ENCODE peak calls at places on chromosomes 16 and 17, in six cellular contexts. One of them, this sample, is unnamed.

GRCh38 chr17:69763503-69763902 is 311.5 kb upstream of the KCNJ16 start:
- DNase-seq in PC-3: peak; percentile 61
- DNase-seq in fibroblast of lung: peak; percentile 41
- DNase-seq in endothelial cell of umbilical vein: peak; percentile 34
- DNase-seq in MM.1S: no peak
- DNase-seq in neural progenitor cell: no peak
- DNase-seq in this sample: no peak

GRCh38 chr17:9991796-9992195 is 86.7 kb upstream of the RCVRN start:
- DNase-seq in endothelial cell of umbilical vein: no peak
- DNase-seq in PC-3: no peak
- DNase-seq in fibroblast of lung: no peak
- DNase-seq in MM.1S: no peak
- DNase-seq in neural progenitor cell: no peak
- DNase-seq in this sample: no peak

GRCh38 chr17:13031718-13032350 is 14.0 kb upstream of the ELAC2 start:
- DNase-seq in MM.1S: peak; percentile 49
- DNase-seq in neural progenitor cell: peak; percentile 66
- DNase-seq in fibroblast of lung: peak; percentile 59
- DNase-seq in PC-3: peak; percentile 70
- DNase-seq in endothelial cell of umbilical vein: peak; percentile 18
- DNase-seq in this sample: peak; percentile 79

GRCh38 chr16:49698416-49698815 is 157.5 kb downstream of the ZNF423 start:
- DNase-seq in endothelial cell of umbilical vein: peak; percentile 54
- DNase-seq in fibroblast of lung: peak; percentile 19
- DNase-seq in PC-3: no peak
- DNase-seq in neural progenitor cell: peak; percentile 41
- DNase-seq in MM.1S: no peak
- DNase-seq in this sample: peak; percentile 64

GRCh38 chr16:86718118-86718517 is 139.8 kb downstream of the FOXL1 start:
- DNase-seq in PC-3: peak; percentile 44
- DNase-seq in endothelial cell of umbilical vein: peak; percentile 23
- DNase-seq in neural progenitor cell: no peak
- DNase-seq in fibroblast of lung: peak; percentile 13
- DNase-seq in MM.1S: no peak
- DNase-seq in this sample: no peak

GRCh38 chr17:48549909-48550308 is 5.0 kb upstream of the HOXB2 start:
- DNase-seq in neural progenitor cell: no peak
- DNase-seq in PC-3: no peak
- DNase-seq in MM.1S: no peak
- DNase-seq in endothelial cell of umbilical vein: no peak
- DNase-seq in fibroblast of lung: peak; percentile 78
- DNase-seq in this sample: no peak

GRCh38 chr16:68076560-68076959 is 8.6 kb upstream of the NFATC3 start:
- DNase-seq in PC-3: no peak
- DNase-seq in MM.1S: no peak
- DNase-seq in neural progenitor cell: no peak
- DNase-seq in fibroblast of lung: no peak
- DNase-seq in endothelial cell of umbilical vein: no peak
- DNase-seq in this sample: no peak

GRCh38 chr16:49283376-49284049 is 1.9 kb upstream of the CBLN1 start:
- DNase-seq in MM.1S: no peak
- DNase-seq in PC-3: no peak
- DNase-seq in endothelial cell of umbilical vein: no peak
- DNase-seq in fibroblast of lung: no peak
- DNase-seq in neural progenitor cell: peak; percentile 29
- DNase-seq in this sample: no peak

GRCh38 chr17:81139428-81139827 is 25.9 kb upstream of the PVALEF start:
- DNase-seq in endothelial cell of umbilical vein: no peak
- DNase-seq in neural progenitor cell: no peak
- DNase-seq in PC-3: no peak
- DNase-seq in fibroblast of lung: no peak
- DNase-seq in MM.1S: no peak
- DNase-seq in this sample: no peak

GRCh38 chr17:1593630-1593931 is 31.0 kb upstream of the PITPNA start:
- DNase-seq in PC-3: no peak
- DNase-seq in neural progenitor cell: no peak
- DNase-seq in endothelial cell of umbilical vein: no peak
- DNase-seq in fibroblast of lung: no peak
- DNase-seq in MM.1S: no peak
- DNase-seq in this sample: no peak

GRCh38 chr16:57562669-57563486 is 20.4 kb downstream of the ADGRG5 start:
- DNase-seq in PC-3: no peak
- DNase-seq in MM.1S: no peak
- DNase-seq in fibroblast of lung: no peak
- DNase-seq in endothelial cell of umbilical vein: no peak
- DNase-seq in neural progenitor cell: no peak
- DNase-seq in this sample: no peak

GRCh38 chr16:53925011-53925410 is 221.1 kb downstream of the FTO start:
- DNase-seq in fibroblast of lung: no peak
- DNase-seq in endothelial cell of umbilical vein: no peak
- DNase-seq in MM.1S: no peak
- DNase-seq in neural progenitor cell: no peak
- DNase-seq in PC-3: no peak
- DNase-seq in this sample: no peak

GRCh38 chr16:11047939-11048500 is 103.7 kb downstream of the CLEC16A start:
- DNase-seq in MM.1S: no peak
- DNase-seq in neural progenitor cell: no peak
- DNase-seq in PC-3: no peak
- DNase-seq in endothelial cell of umbilical vein: no peak
- DNase-seq in fibroblast of lung: no peak
- DNase-seq in this sample: no peak

GRCh38 chr16:83215417-83216001 is 588.7 kb downstream of the CDH13 start:
- DNase-seq in endothelial cell of umbilical vein: peak; percentile 48
- DNase-seq in fibroblast of lung: peak; percentile 58
- DNase-seq in neural progenitor cell: peak; percentile 76
- DNase-seq in PC-3: peak; percentile 62
- DNase-seq in MM.1S: peak; percentile 11
- DNase-seq in this sample: peak; percentile 92

GRCh38 chr16:67902831-67903230 is 9.8 kb downstream of the PSKH1 start:
- DNase-seq in fibroblast of lung: no peak
- DNase-seq in PC-3: no peak
- DNase-seq in endothelial cell of umbilical vein: peak; percentile 88
- DNase-seq in neural progenitor cell: no peak
- DNase-seq in MM.1S: no peak
- DNase-seq in this sample: no peak

GRCh38 chr17:34285304-34285792 is at the start of gene CCL11:
- DNase-seq in neural progenitor cell: no peak
- DNase-seq in MM.1S: no peak
- DNase-seq in fibroblast of lung: no peak
- DNase-seq in endothelial cell of umbilical vein: no peak
- DNase-seq in PC-3: no peak
- DNase-seq in this sample: no peak

GRCh38 chr16:26981266-26981938 is 85.3 kb upstream of the C16orf82 start:
- DNase-seq in PC-3: no peak
- DNase-seq in neural progenitor cell: no peak
- DNase-seq in endothelial cell of umbilical vein: no peak
- DNase-seq in MM.1S: no peak
- DNase-seq in fibroblast of lung: peak; percentile 85
- DNase-seq in this sample: no peak

GRCh38 chr17:846901-847777 is 65.0 kb downstream of the MRM3 start:
- DNase-seq in endothelial cell of umbilical vein: peak; percentile 79
- DNase-seq in neural progenitor cell: peak; percentile 23
- DNase-seq in MM.1S: no peak
- DNase-seq in fibroblast of lung: peak; percentile 36
- DNase-seq in PC-3: peak; percentile 17
- DNase-seq in this sample: no peak

GRCh38 chr16:84281077-84281476 is 13.6 kb upstream of the WFDC1 start:
- DNase-seq in MM.1S: no peak
- DNase-seq in PC-3: peak; percentile 8
- DNase-seq in neural progenitor cell: peak; percentile 36
- DNase-seq in endothelial cell of umbilical vein: no peak
- DNase-seq in fibroblast of lung: peak; percentile 24
- DNase-seq in this sample: peak; percentile 72

GRCh38 chr16:50517450-50518252 is 30.5 kb upstream of the NKD1 start:
- DNase-seq in fibroblast of lung: no peak
- DNase-seq in endothelial cell of umbilical vein: no peak
- DNase-seq in neural progenitor cell: no peak
- DNase-seq in PC-3: no peak
- DNase-seq in MM.1S: no peak
- DNase-seq in this sample: no peak

GRCh38 chr16:31351937-31352315 is 3.0 kb upstream of the ITGAX start:
- DNase-seq in endothelial cell of umbilical vein: no peak
- DNase-seq in MM.1S: no peak
- DNase-seq in fibroblast of lung: no peak
- DNase-seq in PC-3: no peak
- DNase-seq in neural progenitor cell: no peak
- DNase-seq in this sample: no peak

GRCh38 chr17:8914554-8914953 is 47.1 kb upstream of the PIK3R6 start:
- DNase-seq in MM.1S: no peak
- DNase-seq in PC-3: no peak
- DNase-seq in endothelial cell of umbilical vein: no peak
- DNase-seq in neural progenitor cell: no peak
- DNase-seq in fibroblast of lung: no peak
- DNase-seq in this sample: no peak

GRCh38 chr17:6546069-6546718 is 10.2 kb downstream of the PITPNM3 start:
- DNase-seq in endothelial cell of umbilical vein: no peak
- DNase-seq in neural progenitor cell: no peak
- DNase-seq in MM.1S: peak; percentile 25
- DNase-seq in fibroblast of lung: peak; percentile 55
- DNase-seq in PC-3: peak; percentile 22
- DNase-seq in this sample: no peak

GRCh38 chr16:678858-679807 is 1.1 kb upstream of the STUB1 start:
- DNase-seq in endothelial cell of umbilical vein: peak; percentile 49
- DNase-seq in fibroblast of lung: peak; percentile 56
- DNase-seq in MM.1S: no peak
- DNase-seq in PC-3: peak; percentile 12
- DNase-seq in neural progenitor cell: peak; percentile 86
- DNase-seq in this sample: peak; percentile 82

GRCh38 chr16:4263504-4264436 is 9.1 kb downstream of the TFAP4 start:
- DNase-seq in fibroblast of lung: peak; percentile 98
- DNase-seq in MM.1S: no peak
- DNase-seq in endothelial cell of umbilical vein: no peak
- DNase-seq in PC-3: no peak
- DNase-seq in neural progenitor cell: peak; percentile 73
- DNase-seq in this sample: peak; percentile 89
- H3K4me3 ChIP-seq in fibroblast of lung: no peak overlapping the region
- H3K4me3 ChIP-seq in MM.1S: no peak overlapping the region
- H3K4me3 ChIP-seq in endothelial cell of umbilical vein: no peak overlapping the region
- H3K4me3 ChIP-seq in PC-3: no peak overlapping the region
- H3K4me3 ChIP-seq in neural progenitor cell: no peak overlapping the region
- H3K4me3 ChIP-seq in this sample: peak overlapping the region; percentile 38

GRCh38 chr17:47225436-47225858 is 16.3 kb downstream of the MYL4 start:
- DNase-seq in endothelial cell of umbilical vein: peak; percentile 98
- DNase-seq in neural progenitor cell: no peak
- DNase-seq in PC-3: peak; percentile 99
- DNase-seq in MM.1S: no peak
- DNase-seq in fibroblast of lung: peak; percentile 97
- DNase-seq in this sample: no peak
- H3K4me2 ChIP-seq in endothelial cell of umbilical vein: peak overlapping the region; percentile 68
- H3K4me2 ChIP-seq in neural progenitor cell: no peak overlapping the region
- H3K4me2 ChIP-seq in PC-3: peak overlapping the region; percentile 55
- H3K4me2 ChIP-seq in MM.1S: no peak overlapping the region
- H3K4me2 ChIP-seq in fibroblast of lung: peak overlapping the region; percentile 33
- H3K4me2 ChIP-seq in this sample: no peak overlapping the region

GRCh38 chr17:39861235-39861634 is 2.9 kb downstream of the IKZF3 start:
- DNase-seq in MM.1S: peak; percentile 46
- DNase-seq in fibroblast of lung: no peak
- DNase-seq in endothelial cell of umbilical vein: no peak
- DNase-seq in PC-3: no peak
- DNase-seq in neural progenitor cell: no peak
- DNase-seq in this sample: no peak

GRCh38 chr17:39867084-39867890 is 715 bp upstream of the ZPBP2 start:
- DNase-seq in fibroblast of lung: no peak
- DNase-seq in neural progenitor cell: no peak
- DNase-seq in endothelial cell of umbilical vein: no peak
- DNase-seq in MM.1S: peak; percentile 91
- DNase-seq in PC-3: no peak
- DNase-seq in this sample: no peak

GRCh38 chr17:39866013-39866730 is 1.8 kb upstream of the ZPBP2 start:
- DNase-seq in fibroblast of lung: no peak
- DNase-seq in neural progenitor cell: no peak
- DNase-seq in PC-3: no peak
- DNase-seq in MM.1S: no peak
- DNase-seq in endothelial cell of umbilical vein: no peak
- DNase-seq in this sample: no peak

GRCh38 chr17:39863244-39863917 is 731 bp downstream of the IKZF3 start:
- DNase-seq in endothelial cell of umbilical vein: no peak
- DNase-seq in neural progenitor cell: no peak
- DNase-seq in PC-3: no peak
- DNase-seq in fibroblast of lung: no peak
- DNase-seq in MM.1S: no peak
- DNase-seq in this sample: no peak

GRCh38 chr17:39863918-39864746 is at the start of gene IKZF3:
- DNase-seq in neural progenitor cell: peak; percentile 93
- DNase-seq in PC-3: peak; percentile 38
- DNase-seq in MM.1S: peak; percentile 92
- DNase-seq in endothelial cell of umbilical vein: peak; percentile 35
- DNase-seq in fibroblast of lung: peak; percentile 5
- DNase-seq in this sample: peak; percentile 91
- H2AFZ ChIP-seq in neural progenitor cell: no peak within 1 kb of the TSS
- H2AFZ ChIP-seq in PC-3: no peak within 1 kb of the TSS
- H2AFZ ChIP-seq in MM.1S: peak within 1 kb of the TSS; percentile 37
- H2AFZ ChIP-seq in endothelial cell of umbilical vein: peak within 1 kb of the TSS; percentile 44
- H2AFZ ChIP-seq in fibroblast of lung: no peak within 1 kb of the TSS
- H2AFZ ChIP-seq in this sample: peak within 1 kb of the TSS; percentile 82

DNA sequence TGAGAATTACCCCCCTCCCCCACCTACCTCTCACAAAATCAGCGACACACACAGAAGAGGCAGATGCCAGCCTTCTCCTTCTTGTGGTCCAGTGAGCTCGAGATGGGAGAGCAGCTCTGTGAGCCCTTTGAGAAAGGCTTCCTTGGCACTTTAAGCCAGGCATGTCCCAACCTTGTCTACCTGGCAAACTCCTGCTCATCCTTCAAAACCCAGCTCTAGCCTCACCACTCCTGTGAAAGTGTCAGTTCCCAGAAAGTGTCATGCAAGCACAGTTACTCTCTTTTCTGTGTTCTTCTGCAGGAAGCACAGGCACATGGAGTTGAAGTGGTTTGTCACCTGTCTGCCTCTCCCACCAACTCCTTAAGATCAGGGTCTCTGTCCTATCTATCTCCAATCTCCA is 1.6 kb downstream of the TMEM98 start:
- DNase-seq in MM.1S: no peak
- DNase-seq in PC-3: no peak
- DNase-seq in fibroblast of lung: no peak
- DNase-seq in neural progenitor cell: no peak
- DNase-seq in endothelial cell of umbilical vein: no peak
- DNase-seq in this sample: no peak
- H3K4me3 ChIP-seq in MM.1S: no peak overlapping the region
- H3K4me3 ChIP-seq in PC-3: no peak overlapping the region
- H3K4me3 ChIP-seq in fibroblast of lung: no peak overlapping the region
- H3K4me3 ChIP-seq in neural progenitor cell: peak overlapping the region; percentile 77
- H3K4me3 ChIP-seq in endothelial cell of umbilical vein: peak overlapping the region; percentile 73
- H3K4me3 ChIP-seq in this sample: peak overlapping the region; percentile 71